ENCODE peak calls at places on chromosomes 5 and 9, in nine cellular contexts. B is kidney; X is endodermal cell; O is esophagus squamous epithelium; A is cardiac muscle cell; E is sigmoid colon; Z is uterus; P is CD8-positive, alpha-beta T cell; N is lower lobe of right lung. Q is an unnamed sample.

GRCh38 chr9:19161257-19162025 is 34.1 kb upstream of the PLIN2 start:
- DNase-seq in B (no peak), X (no peak), O (no peak), A (peak), E (peak), Z (peak), P (peak), N (no peak), Q (peak)

GRCh38 chr5:62082370-62082778 is 223.6 kb upstream of the KIF2A start:
- DNase-seq in B (no peak), X (no peak), O (no peak), A (no peak), E (no peak), Z (no peak), P (no peak), N (no peak), Q (peak)

GRCh38 chr9:21316860-21317259 is 11.7 kb upstream of the IFNA5 start:
- DNase-seq in B (no peak), X (no peak), O (no peak), A (no peak), E (no peak), Z (no peak), P (no peak), N (no peak), Q (no peak)

GRCh38 chr5:122093415-122093814 is 15.4 kb upstream of the LOX start:
- DNase-seq in B (no peak), X (no peak), O (no peak), A (peak), E (no peak), Z (no peak), P (no peak), N (no peak), Q (no peak)

GRCh38 chr9:136374183-136374575 is 710 bp upstream of the CARD9 start:
- DNase-seq in B (no peak), X (no peak), O (no peak), A (no peak), E (no peak), Z (no peak), P (no peak), N (no peak), Q (no peak)

GRCh38 chr5:1346627-1347440 is 1.9 kb upstream of the CLPTM1L start:
- DNase-seq in B (peak), X (no peak), O (no peak), A (no peak), E (no peak), Z (no peak), P (no peak), N (no peak), Q (no peak)

GRCh38 chr9:127803507-127804352 is 1.0 kb downstream of the FPGS start:
- DNase-seq in B (peak), X (no peak), O (no peak), A (peak), E (peak), Z (no peak), P (no peak), N (peak), Q (peak)

GRCh38 chr9:91298304-91298703 is 63.4 kb downstream of the AUH start:
- DNase-seq in B (no peak), X (no peak), O (no peak), A (peak), E (no peak), Z (no peak), P (no peak), N (no peak), Q (peak)

GRCh38 chr9:89179920-89180667 is 1.5 kb upstream of the SHC3 start:
- DNase-seq in B (peak), X (peak), O (peak), A (peak), E (peak), Z (peak), P (no peak), N (peak), Q (peak)

GRCh38 chr5:141669519-141669918 is 12.5 kb downstream of the ARAP3 start:
- DNase-seq in B (no peak), X (peak), O (no peak), A (no peak), E (no peak), Z (no peak), P (no peak), N (no peak), Q (no peak)

GRCh38 chr9:83062653-83063527 is at the start of gene RASEF:
- DNase-seq in B (peak), X (peak), O (no peak), A (peak), E (no peak), Z (no peak), P (no peak), N (peak), Q (peak)

GRCh38 chr5:59218424-59219045 is 635.7 kb downstream of the RAB3C start:
- DNase-seq in B (no peak), X (no peak), O (no peak), A (peak), E (no peak), Z (no peak), P (no peak), N (no peak), Q (peak)

GRCh38 chr5:147504001-147504400 is 5.9 kb downstream of the DPYSL3 start:
- DNase-seq in B (no peak), X (no peak), O (no peak), A (peak), E (no peak), Z (peak), P (no peak), N (no peak), Q (no peak)

GRCh38 chr5:170633235-170634041 is 129.6 kb downstream of the KCNIP1 start:
- DNase-seq in B (no peak), X (peak), O (no peak), A (peak), E (peak), Z (peak), P (no peak), N (no peak), Q (peak)

GRCh38 chr9:134390537-134390936 is 64.3 kb downstream of the RXRA start:
- DNase-seq in B (no peak), X (no peak), O (no peak), A (no peak), E (no peak), Z (no peak), P (peak), N (no peak), Q (no peak)

GRCh38 chr9:127418037-127418471 is 6.1 kb upstream of the ZNF79 start:
- DNase-seq in B (no peak), X (peak), O (no peak), A (peak), E (no peak), Z (no peak), P (peak), N (no peak), Q (no peak)

GRCh38 chr9:110255064-110255416 is 1.3 kb downstream of the TXN start:
- DNase-seq in B (peak), X (peak), O (no peak), A (no peak), E (no peak), Z (no peak), P (no peak), N (peak), Q (no peak)

GRCh38 chr5:17180957-17181723 is 36.3 kb upstream of the BASP1 start:
- DNase-seq in B (no peak), X (no peak), O (no peak), A (peak), E (no peak), Z (no peak), P (no peak), N (no peak), Q (peak)

GRCh38 chr5:139702548-139702947 is 54.4 kb downstream of the CXXC5 start:
- DNase-seq in B (no peak), X (no peak), O (no peak), A (no peak), E (no peak), Z (no peak), P (no peak), N (no peak), Q (no peak)

GRCh38 chr9:20317701-20318100 is 304.6 kb downstream of the MLLT3 start:
- DNase-seq in B (no peak), X (no peak), O (no peak), A (no peak), E (no peak), Z (no peak), P (no peak), N (no peak), Q (no peak)

GRCh38 chr5:50874277-50874984 is 208.0 kb downstream of the PARP8 start:
- DNase-seq in B (no peak), X (no peak), O (no peak), A (no peak), E (no peak), Z (no peak), P (no peak), N (no peak), Q (no peak)

GRCh38 chr9:94173632-94174031 is 85.5 kb upstream of the ZNF169 start:
- DNase-seq in B (no peak), X (no peak), O (no peak), A (no peak), E (no peak), Z (no peak), P (no peak), N (no peak), Q (no peak)

GRCh38 chr9:120730661-120731514 is 16.6 kb upstream of the MEGF9 start:
- DNase-seq in B (peak), X (peak), O (no peak), A (peak), E (no peak), Z (no peak), P (no peak), N (peak), Q (peak)

GRCh38 chr9:121510766-121511555 is 11.3 kb upstream of the GGTA1 start:
- DNase-seq in B (no peak), X (no peak), O (no peak), A (no peak), E (no peak), Z (no peak), P (no peak), N (no peak), Q (no peak)

GRCh38 chr5:40551706-40552557 is 127.8 kb upstream of the PTGER4 start:
- DNase-seq in B (no peak), X (no peak), O (no peak), A (peak), E (no peak), Z (no peak), P (no peak), N (no peak), Q (peak)

DNA sequence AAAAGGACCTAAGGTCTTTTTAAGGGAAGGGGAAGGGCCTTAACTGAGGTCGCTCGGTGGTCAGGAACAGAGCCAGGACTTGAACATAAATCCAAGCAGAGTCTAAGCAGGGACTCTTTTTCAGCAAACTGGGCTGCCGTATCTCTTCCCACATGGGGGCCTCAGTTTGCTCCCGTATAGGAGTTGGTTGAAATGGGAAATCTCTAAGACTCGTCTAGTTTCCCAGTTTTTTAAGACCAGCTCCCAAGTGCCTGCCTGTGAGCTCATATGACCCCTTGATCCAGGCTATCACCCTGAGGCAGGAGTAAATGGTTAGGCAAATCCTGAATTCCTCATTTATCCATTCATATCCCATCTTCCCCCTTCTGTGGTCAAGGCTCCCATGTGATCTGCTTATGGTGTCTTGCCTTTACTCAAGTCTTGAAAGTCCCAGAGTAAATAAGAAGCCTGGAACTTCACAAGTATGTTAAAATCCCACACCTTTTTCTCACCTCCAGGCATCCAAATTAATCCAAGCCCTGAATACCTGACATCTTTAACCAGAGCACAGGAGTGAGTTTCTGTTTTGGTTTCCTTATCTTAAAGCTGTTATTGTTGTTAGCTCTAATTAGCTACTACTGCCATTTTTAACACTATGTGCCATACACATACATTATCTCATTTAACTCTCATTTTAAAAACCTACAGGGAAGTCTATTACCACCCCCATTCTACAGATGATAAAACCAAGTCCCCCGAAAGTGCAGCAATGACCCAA is 3.0 kb downstream of the ARSI start:
- DNase-seq in B (no peak), X (peak), O (no peak), A (peak), E (no peak), Z (peak), P (no peak), N (no peak), Q (peak)
- H3K27ac ChIP-seq in B (no peak), X (no peak), O (peak), A (no peak), E (peak), Z (peak), P (no peak), N (no peak), Q (peak)

GRCh38 chr5:177508837-177509236 is 789 bp downstream of the DOK3 start:
- DNase-seq in B (peak), X (no peak), O (no peak), A (no peak), E (no peak), Z (no peak), P (no peak), N (no peak), Q (no peak)

GRCh38 chr5:177510567-177511053 is 984 bp upstream of the DOK3 start:
- DNase-seq in B (no peak), X (no peak), O (no peak), A (no peak), E (no peak), Z (no peak), P (no peak), N (peak), Q (no peak)

GRCh38 chr5:177509361-177509951 is at the start of gene DOK3:
- DNase-seq in B (peak), X (no peak), O (no peak), A (no peak), E (no peak), Z (no peak), P (no peak), N (peak), Q (no peak)

GRCh38 chr5:177511181-177511580 is 1.6 kb upstream of the DOK3 start:
- DNase-seq in B (no peak), X (no peak), O (no peak), A (no peak), E (no peak), Z (no peak), P (no peak), N (no peak), Q (no peak)

DNA sequence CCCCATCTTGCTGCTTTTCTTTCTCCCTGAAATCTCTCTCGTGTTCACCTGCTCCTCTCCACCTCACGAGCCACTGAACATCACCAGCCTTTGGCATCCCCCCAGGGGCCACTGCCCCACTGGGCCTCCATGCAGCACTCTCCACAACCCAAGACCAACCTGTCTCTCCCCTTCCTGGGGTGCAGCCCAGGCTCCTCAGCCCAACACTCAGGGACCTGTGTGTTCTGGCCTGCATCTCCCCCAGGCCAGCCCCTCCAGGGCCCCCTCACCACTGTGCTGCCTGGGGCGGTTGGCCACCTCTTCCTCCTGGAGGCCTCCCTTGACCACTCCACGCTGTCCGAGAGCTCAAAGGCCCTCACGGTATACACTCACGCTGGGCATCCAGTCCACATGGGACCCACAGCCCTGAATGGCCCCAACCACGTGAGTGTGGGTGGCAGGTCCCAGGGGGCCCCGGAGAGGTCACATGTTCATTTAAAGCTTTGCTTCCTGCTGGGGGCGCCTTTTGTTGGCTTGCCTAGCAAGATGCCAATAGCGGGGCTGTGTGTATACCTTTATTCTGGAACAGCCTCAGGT is 453 bp upstream of the DOK3 start:
- DNase-seq in B (no peak), X (no peak), O (no peak), A (no peak), E (no peak), Z (no peak), P (no peak), N (no peak), Q (no peak)
- H3K27ac ChIP-seq in B (no peak), X (no peak), O (peak), A (no peak), E (peak), Z (no peak), P (no peak), N (peak), Q (peak)

GRCh38 chr9:13804532-13804931 is 509.4 kb downstream of the NFIB start:
- DNase-seq in B (no peak), X (no peak), O (no peak), A (peak), E (no peak), Z (no peak), P (no peak), N (no peak), Q (no peak)
- H3K27ac ChIP-seq in B (no peak), X (no peak), O (no peak), A (no peak), E (no peak), Z (no peak), P (no peak), N (no peak), Q (no peak)

DNA sequence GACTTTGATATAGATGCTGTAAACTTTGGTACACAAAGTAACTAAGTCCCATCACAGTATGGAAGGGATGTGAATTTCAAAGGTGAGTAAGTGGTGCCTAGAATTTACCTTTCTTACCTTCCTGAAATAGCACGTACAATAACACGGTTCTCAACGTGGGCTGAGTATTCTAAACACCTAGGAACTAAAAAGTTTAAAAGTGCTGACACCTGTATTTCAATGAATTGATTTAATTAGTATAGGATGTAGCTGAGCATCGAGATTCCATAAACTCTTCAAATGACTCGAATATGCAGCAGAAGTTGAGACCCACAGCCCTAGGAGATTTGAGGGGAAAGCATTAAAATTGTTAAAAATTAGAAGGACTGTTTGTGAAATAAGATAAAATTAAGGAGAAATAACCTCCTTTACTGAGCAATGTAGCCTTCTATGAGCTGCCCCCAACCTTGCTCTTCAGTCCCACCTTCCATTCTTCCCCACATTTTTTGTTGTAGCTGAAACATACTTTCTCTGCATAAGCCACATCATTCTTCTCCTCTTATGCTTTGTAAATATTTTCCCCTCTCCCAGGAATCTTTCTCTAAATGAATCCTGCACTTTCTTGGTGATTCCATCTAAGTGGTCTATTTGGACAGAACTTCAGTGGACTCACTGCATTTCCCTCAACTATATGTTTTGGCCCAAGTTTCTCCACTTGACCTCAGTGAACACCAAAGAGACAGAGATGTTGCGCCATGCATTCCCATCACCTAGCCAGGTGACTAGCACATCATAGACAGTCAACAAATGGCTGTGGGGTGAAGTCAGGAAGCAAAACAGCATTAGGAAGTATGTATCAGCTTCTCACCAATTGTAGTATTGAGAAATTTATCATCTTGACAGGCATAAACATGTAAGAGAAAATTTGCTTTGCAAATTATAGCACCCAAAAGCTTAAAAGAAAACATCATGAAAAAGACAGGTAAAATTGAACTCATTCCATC is 156.5 kb upstream of the TAS2R1 start:
- DNase-seq in B (no peak), X (no peak), O (no peak), A (no peak), E (no peak), Z (no peak), P (no peak), N (no peak), Q (no peak)
- H3K27ac ChIP-seq in B (no peak), X (no peak), O (no peak), A (no peak), E (no peak), Z (no peak), P (no peak), N (no peak), Q (no peak)

DNA sequence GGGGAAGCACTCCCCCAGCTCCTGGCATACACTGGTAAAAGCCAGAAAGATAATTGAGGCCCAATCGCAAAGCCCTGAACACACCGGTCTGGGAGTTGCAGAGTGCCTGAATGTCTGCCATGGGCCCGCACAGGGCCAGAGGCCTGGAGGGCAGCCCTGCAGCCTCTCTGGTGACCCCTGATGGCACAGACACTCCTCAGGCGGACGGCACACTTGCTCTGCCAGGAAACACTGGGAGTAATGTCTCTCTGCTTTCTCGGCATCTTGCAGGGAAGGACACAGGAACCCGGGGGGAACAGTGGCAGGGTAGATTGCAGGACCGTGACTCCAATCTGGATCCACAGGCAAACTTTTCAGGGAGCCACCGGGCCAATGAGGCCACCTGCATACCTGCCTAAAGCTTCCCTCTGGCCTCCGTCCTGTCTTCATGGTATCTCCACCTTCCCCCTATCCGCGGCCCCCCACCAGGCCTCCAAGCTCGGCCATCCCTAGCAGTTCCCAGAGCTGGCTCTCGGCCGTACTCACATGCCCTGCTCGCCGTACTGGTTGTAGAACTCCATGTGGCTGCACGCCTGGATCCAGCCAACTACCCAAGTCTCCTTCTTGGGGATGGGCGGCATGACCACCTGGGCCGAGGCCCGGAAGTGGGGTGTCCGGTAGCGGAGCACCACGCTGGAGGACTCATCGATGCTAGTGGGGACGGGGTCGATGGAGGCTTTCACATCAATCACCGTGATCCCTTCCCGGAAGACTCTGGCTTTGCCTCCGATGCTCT is 791 bp downstream of the FAM78A start:
- DNase-seq in B (peak), X (peak), O (no peak), A (no peak), E (no peak), Z (no peak), P (peak), N (no peak), Q (no peak)
- H3K27ac ChIP-seq in B (peak), X (no peak), O (peak), A (peak), E (peak), Z (peak), P (peak), N (peak), Q (no peak)

DNA sequence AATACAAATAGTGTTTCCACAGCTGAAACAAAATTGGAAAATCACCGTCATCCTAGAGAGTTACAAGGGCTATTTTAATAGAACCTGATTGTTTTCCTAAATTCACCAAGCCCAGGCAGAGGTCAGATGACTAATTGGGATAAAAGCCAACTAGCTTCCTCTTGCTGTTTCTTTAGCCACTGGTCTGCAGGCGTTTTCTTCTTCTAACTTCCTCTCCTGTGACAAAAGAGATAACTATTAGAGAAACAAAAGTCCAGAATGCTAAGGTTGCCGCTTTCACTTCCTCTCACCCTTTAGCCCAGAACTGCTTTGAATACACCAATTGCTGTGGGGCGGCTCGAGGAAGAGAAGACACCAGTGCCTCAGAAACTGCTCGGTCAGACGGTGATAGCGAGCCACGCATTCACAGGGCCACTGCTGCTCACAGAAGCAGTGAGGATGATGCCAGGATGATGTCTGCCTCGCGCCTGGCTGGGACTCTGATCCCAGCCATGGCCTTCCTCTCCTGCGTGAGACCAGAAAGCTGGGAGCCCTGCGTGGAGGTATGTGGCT is at the start of gene TLR4:
- DNase-seq in B (peak), X (peak), O (no peak), A (peak), E (peak), Z (peak), P (no peak), N (peak), Q (peak)
- H3K27ac ChIP-seq in B (peak), X (no peak), O (peak), A (no peak), E (peak), Z (peak), P (no peak), N (peak), Q (peak)

Q was measured in RWPE1.